ENCODE peak calls at places on chromosomes 1 and 21, in seven cellular contexts. One of them, this sample, is unnamed.

GRCh38 chr1:112034277-112034676 is 44.8 kb upstream of the KCND3 start:
- DNase-seq in COLO829: no peak
- DNase-seq in COR-L47: no peak
- DNase-seq in stimulated activated CD4-positive, alpha-beta T cell treated with anti-CD3 and anti-CD28 coated beads, Interleukin-2, amount 100 ng/mL, for 24 hours: no peak
- DNase-seq in amygdala: no peak
- DNase-seq in choroid plexus epithelial cell: no peak
- DNase-seq in EL: no peak
- DNase-seq in this sample: no peak

GRCh38 chr1:77095231-77095630 is 124.0 kb downstream of the PIGK start:
- DNase-seq in COR-L47: no peak
- DNase-seq in stimulated activated CD4-positive, alpha-beta T cell treated with anti-CD3 and anti-CD28 coated beads, Interleukin-2, amount 100 ng/mL, for 24 hours: no peak
- DNase-seq in EL: no peak
- DNase-seq in COLO829: no peak
- DNase-seq in choroid plexus epithelial cell: no peak
- DNase-seq in amygdala: no peak
- DNase-seq in this sample: no peak

GRCh38 chr1:116424438-116424837 is 51.4 kb downstream of the ATP1A1 start:
- DNase-seq in amygdala: no peak
- DNase-seq in EL: no peak
- DNase-seq in COLO829: no peak
- DNase-seq in COR-L47: no peak
- DNase-seq in stimulated activated CD4-positive, alpha-beta T cell treated with anti-CD3 and anti-CD28 coated beads, Interleukin-2, amount 100 ng/mL, for 24 hours: no peak
- DNase-seq in choroid plexus epithelial cell: no peak
- DNase-seq in this sample: no peak

GRCh38 chr1:156840186-156840585 is 18.7 kb downstream of the INSRR start:
- DNase-seq in stimulated activated CD4-positive, alpha-beta T cell treated with anti-CD3 and anti-CD28 coated beads, Interleukin-2, amount 100 ng/mL, for 24 hours: no peak
- DNase-seq in EL: no peak
- DNase-seq in COLO829: no peak
- DNase-seq in COR-L47: no peak
- DNase-seq in choroid plexus epithelial cell: no peak
- DNase-seq in amygdala: no peak
- DNase-seq in this sample: no peak

GRCh38 chr1:43944860-43945259 is 1.9 kb upstream of the IPO13 start:
- DNase-seq in choroid plexus epithelial cell: no peak
- DNase-seq in amygdala: no peak
- DNase-seq in COLO829: no peak
- DNase-seq in COR-L47: no peak
- DNase-seq in EL: no peak
- DNase-seq in stimulated activated CD4-positive, alpha-beta T cell treated with anti-CD3 and anti-CD28 coated beads, Interleukin-2, amount 100 ng/mL, for 24 hours: no peak
- DNase-seq in this sample: no peak

GRCh38 chr1:1399870-1400575 is 888 bp upstream of the CCNL2 start:
- DNase-seq in amygdala: no peak
- DNase-seq in choroid plexus epithelial cell: peak
- DNase-seq in EL: peak
- DNase-seq in stimulated activated CD4-positive, alpha-beta T cell treated with anti-CD3 and anti-CD28 coated beads, Interleukin-2, amount 100 ng/mL, for 24 hours: peak
- DNase-seq in COLO829: no peak
- DNase-seq in COR-L47: no peak
- DNase-seq in this sample: peak

GRCh38 chr1:116910379-116911165 is 856 bp downstream of the PTGFRN start:
- DNase-seq in amygdala: no peak
- DNase-seq in choroid plexus epithelial cell: no peak
- DNase-seq in COR-L47: peak
- DNase-seq in stimulated activated CD4-positive, alpha-beta T cell treated with anti-CD3 and anti-CD28 coated beads, Interleukin-2, amount 100 ng/mL, for 24 hours: peak
- DNase-seq in EL: peak
- DNase-seq in COLO829: no peak
- DNase-seq in this sample: no peak

GRCh38 chr1:112196731-112197130 is 199.3 kb upstream of the CTTNBP2NL start:
- DNase-seq in EL: no peak
- DNase-seq in stimulated activated CD4-positive, alpha-beta T cell treated with anti-CD3 and anti-CD28 coated beads, Interleukin-2, amount 100 ng/mL, for 24 hours: no peak
- DNase-seq in COR-L47: no peak
- DNase-seq in COLO829: no peak
- DNase-seq in choroid plexus epithelial cell: no peak
- DNase-seq in amygdala: no peak
- DNase-seq in this sample: no peak

GRCh38 chr1:167447521-167448136 is 70.7 kb downstream of the CD247 start:
- DNase-seq in amygdala: no peak
- DNase-seq in choroid plexus epithelial cell: no peak
- DNase-seq in COR-L47: no peak
- DNase-seq in COLO829: no peak
- DNase-seq in EL: no peak
- DNase-seq in stimulated activated CD4-positive, alpha-beta T cell treated with anti-CD3 and anti-CD28 coated beads, Interleukin-2, amount 100 ng/mL, for 24 hours: peak
- DNase-seq in this sample: peak

GRCh38 chr1:55437692-55438091 is 222.5 kb upstream of the USP24 start:
- DNase-seq in amygdala: no peak
- DNase-seq in EL: no peak
- DNase-seq in COLO829: no peak
- DNase-seq in stimulated activated CD4-positive, alpha-beta T cell treated with anti-CD3 and anti-CD28 coated beads, Interleukin-2, amount 100 ng/mL, for 24 hours: no peak
- DNase-seq in choroid plexus epithelial cell: no peak
- DNase-seq in COR-L47: no peak
- DNase-seq in this sample: no peak

GRCh38 chr1:9794081-9794480 is 29.7 kb downstream of the CLSTN1 start:
- DNase-seq in stimulated activated CD4-positive, alpha-beta T cell treated with anti-CD3 and anti-CD28 coated beads, Interleukin-2, amount 100 ng/mL, for 24 hours: no peak
- DNase-seq in COLO829: no peak
- DNase-seq in amygdala: no peak
- DNase-seq in choroid plexus epithelial cell: no peak
- DNase-seq in COR-L47: no peak
- DNase-seq in EL: no peak
- DNase-seq in this sample: no peak

GRCh38 chr1:74686941-74687340 is 13.3 kb upstream of the ERICH3 start:
- DNase-seq in COLO829: no peak
- DNase-seq in EL: no peak
- DNase-seq in choroid plexus epithelial cell: no peak
- DNase-seq in COR-L47: no peak
- DNase-seq in stimulated activated CD4-positive, alpha-beta T cell treated with anti-CD3 and anti-CD28 coated beads, Interleukin-2, amount 100 ng/mL, for 24 hours: no peak
- DNase-seq in amygdala: no peak
- DNase-seq in this sample: no peak

GRCh38 chr21:45607021-45607921 is 36.3 kb upstream of the PCBP3 start:
- DNase-seq in amygdala: no peak
- DNase-seq in COLO829: no peak
- DNase-seq in choroid plexus epithelial cell: peak
- DNase-seq in COR-L47: no peak
- DNase-seq in stimulated activated CD4-positive, alpha-beta T cell treated with anti-CD3 and anti-CD28 coated beads, Interleukin-2, amount 100 ng/mL, for 24 hours: peak
- DNase-seq in EL: no peak
- DNase-seq in this sample: no peak

GRCh38 chr21:17498586-17498985 is 14.3 kb upstream of the CXADR start:
- DNase-seq in COR-L47: no peak
- DNase-seq in choroid plexus epithelial cell: no peak
- DNase-seq in stimulated activated CD4-positive, alpha-beta T cell treated with anti-CD3 and anti-CD28 coated beads, Interleukin-2, amount 100 ng/mL, for 24 hours: no peak
- DNase-seq in COLO829: no peak
- DNase-seq in EL: no peak
- DNase-seq in amygdala: no peak
- DNase-seq in this sample: no peak

GRCh38 chr21:25862596-25862995 is 127.8 kb downstream of the GABPA start:
- DNase-seq in choroid plexus epithelial cell: peak
- DNase-seq in stimulated activated CD4-positive, alpha-beta T cell treated with anti-CD3 and anti-CD28 coated beads, Interleukin-2, amount 100 ng/mL, for 24 hours: peak
- DNase-seq in amygdala: no peak
- DNase-seq in EL: peak
- DNase-seq in COLO829: no peak
- DNase-seq in COR-L47: no peak
- DNase-seq in this sample: peak

GRCh38 chr1:20648946-20649345 is 12.2 kb downstream of the DDOST start:
- DNase-seq in stimulated activated CD4-positive, alpha-beta T cell treated with anti-CD3 and anti-CD28 coated beads, Interleukin-2, amount 100 ng/mL, for 24 hours: no peak
- DNase-seq in COLO829: no peak
- DNase-seq in choroid plexus epithelial cell: no peak
- DNase-seq in EL: no peak
- DNase-seq in COR-L47: no peak
- DNase-seq in amygdala: no peak
- DNase-seq in this sample: no peak

GRCh38 chr1:31102501-31102950 is 37.0 kb upstream of the PUM1 start:
- DNase-seq in COLO829: peak
- DNase-seq in choroid plexus epithelial cell: peak
- DNase-seq in EL: peak
- DNase-seq in amygdala: no peak
- DNase-seq in stimulated activated CD4-positive, alpha-beta T cell treated with anti-CD3 and anti-CD28 coated beads, Interleukin-2, amount 100 ng/mL, for 24 hours: no peak
- DNase-seq in COR-L47: no peak
- DNase-seq in this sample: no peak

GRCh38 chr1:117828206-117828605 is 101.2 kb downstream of the GDAP2 start:
- DNase-seq in COLO829: no peak
- DNase-seq in choroid plexus epithelial cell: peak
- DNase-seq in EL: peak
- DNase-seq in stimulated activated CD4-positive, alpha-beta T cell treated with anti-CD3 and anti-CD28 coated beads, Interleukin-2, amount 100 ng/mL, for 24 hours: no peak
- DNase-seq in COR-L47: no peak
- DNase-seq in amygdala: no peak
- DNase-seq in this sample: no peak

GRCh38 chr1:39525366-39526165 is 34.1 kb downstream of the BMP8A start:
- DNase-seq in amygdala: no peak
- DNase-seq in COR-L47: no peak
- DNase-seq in stimulated activated CD4-positive, alpha-beta T cell treated with anti-CD3 and anti-CD28 coated beads, Interleukin-2, amount 100 ng/mL, for 24 hours: peak
- DNase-seq in COLO829: no peak
- DNase-seq in EL: no peak
- DNase-seq in choroid plexus epithelial cell: no peak
- DNase-seq in this sample: peak

GRCh38 chr1:115068780-115069179 is 20.5 kb downstream of the TSPAN2 start:
- DNase-seq in amygdala: no peak
- DNase-seq in stimulated activated CD4-positive, alpha-beta T cell treated with anti-CD3 and anti-CD28 coated beads, Interleukin-2, amount 100 ng/mL, for 24 hours: no peak
- DNase-seq in EL: no peak
- DNase-seq in choroid plexus epithelial cell: no peak
- DNase-seq in COR-L47: peak
- DNase-seq in COLO829: no peak
- DNase-seq in this sample: no peak

GRCh38 chr1:226948480-226948879 is 8.4 kb downstream of the COQ8A start:
- DNase-seq in COLO829: no peak
- DNase-seq in amygdala: no peak
- DNase-seq in choroid plexus epithelial cell: no peak
- DNase-seq in stimulated activated CD4-positive, alpha-beta T cell treated with anti-CD3 and anti-CD28 coated beads, Interleukin-2, amount 100 ng/mL, for 24 hours: no peak
- DNase-seq in EL: no peak
- DNase-seq in COR-L47: no peak
- DNase-seq in this sample: no peak

GRCh38 chr1:21329209-21329844 is 39.1 kb upstream of the ECE1 start:
- DNase-seq in choroid plexus epithelial cell: no peak
- DNase-seq in COR-L47: no peak
- DNase-seq in amygdala: no peak
- DNase-seq in COLO829: no peak
- DNase-seq in stimulated activated CD4-positive, alpha-beta T cell treated with anti-CD3 and anti-CD28 coated beads, Interleukin-2, amount 100 ng/mL, for 24 hours: no peak
- DNase-seq in EL: no peak
- DNase-seq in this sample: no peak

GRCh38 chr1:97581614-97582051 is 339.2 kb downstream of the DPYD start:
- DNase-seq in COR-L47: no peak
- DNase-seq in choroid plexus epithelial cell: peak
- DNase-seq in EL: peak
- DNase-seq in COLO829: no peak
- DNase-seq in amygdala: no peak
- DNase-seq in stimulated activated CD4-positive, alpha-beta T cell treated with anti-CD3 and anti-CD28 coated beads, Interleukin-2, amount 100 ng/mL, for 24 hours: no peak
- DNase-seq in this sample: no peak